ENCODE peak calls at places on chromosomes 5 and 9, in five cellular contexts. L is foreskin keratinocyte, G is neural progenitor cell, B is spleen, H is coronary artery. D is an unnamed sample.

GRCh38 chr5:142000709-142001484 is 11.9 kb downstream of the GNPDA1 start:
- DNase-seq in L (no peak), G (peak), B (no peak), H (no peak), D (no peak)

GRCh38 chr9:70352802-70353201 is 61.7 kb downstream of the KLF9 start:
- DNase-seq in L (no peak), G (no peak), B (no peak), H (no peak), D (no peak)

GRCh38 chr5:180866296-180866695 is 5.2 kb upstream of the ZFP62 start:
- DNase-seq in L (no peak), G (no peak), B (no peak), H (no peak), D (peak)

GRCh38 chr5:179762781-179763176 is 30.2 kb downstream of the MAML1 start:
- DNase-seq in L (peak), G (no peak), B (no peak), H (no peak), D (no peak)

GRCh38 chr9:68996457-68996856 is 17.5 kb downstream of the PRKACG start:
- DNase-seq in L (no peak), G (no peak), B (no peak), H (no peak), D (no peak)

GRCh38 chr9:136206602-136207333 is 1.8 kb upstream of the LHX3 start:
- DNase-seq in L (no peak), G (no peak), B (no peak), H (no peak), D (no peak)

GRCh38 chr5:132003170-132003744 is 8.2 kb downstream of the ACSL6 start:
- DNase-seq in L (no peak), G (peak), B (peak), H (no peak), D (no peak)

GRCh38 chr5:13987843-13988464 is 43.5 kb upstream of the DNAH5 start:
- DNase-seq in L (peak), G (peak), B (no peak), H (no peak), D (peak)

GRCh38 chr9:134066923-134067851 is 639 bp downstream of the BRD3 start:
- DNase-seq in L (no peak), G (peak), B (peak), H (peak), D (no peak)

GRCh38 chr9:115035872-115036612 is 81.9 kb downstream of the TNC start:
- DNase-seq in L (peak), G (no peak), B (no peak), H (no peak), D (no peak)

GRCh38 chr9:82332018-82332773 is 343.6 kb downstream of the SPATA31D1 start:
- DNase-seq in L (peak), G (no peak), B (no peak), H (no peak), D (no peak)

GRCh38 chr9:136020206-136020605 is 59.0 kb upstream of the UBAC1 start:
- DNase-seq in L (no peak), G (no peak), B (peak), H (no peak), D (no peak)

GRCh38 chr9:4933861-4934260 is 51.2 kb upstream of the JAK2 start:
- DNase-seq in L (no peak), G (no peak), B (no peak), H (no peak), D (no peak)

GRCh38 chr5:98309785-98310566 is 463.5 kb upstream of the RGMB start:
- DNase-seq in L (peak), G (peak), B (no peak), H (no peak), D (no peak)

GRCh38 chr9:133942206-133942975 is 49.7 kb downstream of the VAV2 start:
- DNase-seq in L (no peak), G (no peak), B (peak), H (no peak), D (no peak)

GRCh38 chr5:44388504-44389409 is 463 bp downstream of the FGF10 start:
- DNase-seq in L (no peak), G (peak), B (no peak), H (peak), D (no peak)

GRCh38 chr9:121780177-121780576 is 128.7 kb downstream of the DAB2IP start:
- DNase-seq in L (no peak), G (no peak), B (no peak), H (no peak), D (no peak)

GRCh38 chr9:137222190-137223077 is at the start of gene RNF208:
- DNase-seq in L (no peak), G (peak), B (peak), H (no peak), D (peak)

GRCh38 chr5:36596247-36596646 is 10.2 kb upstream of the SLC1A3 start:
- DNase-seq in L (no peak), G (no peak), B (no peak), H (no peak), D (no peak)

GRCh38 chr5:141149812-141150211 is at the start of gene PCDHB6:
- DNase-seq in L (no peak), G (peak), B (no peak), H (no peak), D (no peak)

GRCh38 chr9:18297532-18297872 is 176.5 kb upstream of the ADAMTSL1 start:
- DNase-seq in L (no peak), G (peak), B (no peak), H (no peak), D (no peak)

GRCh38 chr9:130698514-130698913 is 4.9 kb downstream of the EXOSC2 start:
- DNase-seq in L (no peak), G (no peak), B (no peak), H (no peak), D (no peak)

GRCh38 chr9:29778281-29778849 is 2205.1 kb upstream of the C9orf72 start:
- DNase-seq in L (no peak), G (no peak), B (no peak), H (no peak), D (no peak)

GRCh38 chr5:113364466-113364865 is 70.3 kb downstream of the TSSK1B start:
- DNase-seq in L (no peak), G (no peak), B (no peak), H (no peak), D (no peak)

GRCh38 chr5:133393776-133394476 is 218.4 kb downstream of the FSTL4 start:
- DNase-seq in L (no peak), G (no peak), B (no peak), H (peak), D (peak)

GRCh38 chr9:123149067-123149466 is 115.6 kb downstream of the GPR21 start:
- DNase-seq in L (no peak), G (no peak), B (no peak), H (no peak), D (no peak)

GRCh38 chr5:97547999-97548797 is 365.2 kb upstream of the RIOK2 start:
- DNase-seq in L (no peak), G (no peak), B (no peak), H (no peak), D (no peak)

GRCh38 chr5:643811-644271 is 31.7 kb downstream of the CEP72 start:
- DNase-seq in L (no peak), G (no peak), B (peak), H (no peak), D (no peak)

GRCh38 chr9:1303911-1304310 is 253.8 kb downstream of the DMRT2 start:
- DNase-seq in L (peak), G (no peak), B (no peak), H (no peak), D (no peak)

GRCh38 chr9:37529111-37529510 is 43.4 kb downstream of the POLR1E start:
- DNase-seq in L (no peak), G (no peak), B (peak), H (no peak), D (peak)

GRCh38 chr5:96236831-96237230 is 196.2 kb downstream of the PCSK1 start:
- DNase-seq in L (no peak), G (no peak), B (no peak), H (no peak), D (no peak)

GRCh38 chr5:68730220-68731010 is 363.4 kb upstream of the SLC30A5 start:
- DNase-seq in L (peak), G (no peak), B (no peak), H (no peak), D (no peak)

GRCh38 chr5:36079200-36079761 is 12.6 kb upstream of the UGT3A2 start:
- DNase-seq in L (peak), G (peak), B (no peak), H (no peak), D (peak)

GRCh38 chr5:149732500-149733128 is 2.5 kb downstream of the PPARGC1B start:
- DNase-seq in L (peak), G (peak), B (no peak), H (no peak), D (peak)

GRCh38 chr5:83837261-83837894 is 116.7 kb upstream of the HAPLN1 start:
- DNase-seq in L (no peak), G (no peak), B (no peak), H (no peak), D (no peak)

GRCh38 chr5:2135833-2136232 is 253.1 kb upstream of the IRX4 start:
- DNase-seq in L (no peak), G (no peak), B (peak), H (no peak), D (no peak)

GRCh38 chr9:122133263-122133983 is 26.2 kb downstream of the NDUFA8 start:
- DNase-seq in L (no peak), G (no peak), B (no peak), H (no peak), D (no peak)

GRCh38 chr5:171450423-171451246 is 31.2 kb downstream of the FGF18 start:
- DNase-seq in L (peak), G (peak), B (no peak), H (no peak), D (peak)

GRCh38 chr5:154465169-154465568 is 12.9 kb downstream of the HAND1 start:
- DNase-seq in L (peak), G (no peak), B (peak), H (no peak), D (no peak)

GRCh38 chr5:154460172-154460571 is 14.4 kb downstream of the SAP30L start:
- DNase-seq in L (no peak), G (no peak), B (no peak), H (no peak), D (no peak)

GRCh38 chr5:154459015-154459414 is 13.2 kb downstream of the SAP30L start:
- DNase-seq in L (no peak), G (no peak), B (no peak), H (no peak), D (no peak)

GRCh38 chr5:154464435-154464834 is 13.6 kb downstream of the HAND1 start:
- DNase-seq in L (no peak), G (no peak), B (no peak), H (no peak), D (no peak)

DNA sequence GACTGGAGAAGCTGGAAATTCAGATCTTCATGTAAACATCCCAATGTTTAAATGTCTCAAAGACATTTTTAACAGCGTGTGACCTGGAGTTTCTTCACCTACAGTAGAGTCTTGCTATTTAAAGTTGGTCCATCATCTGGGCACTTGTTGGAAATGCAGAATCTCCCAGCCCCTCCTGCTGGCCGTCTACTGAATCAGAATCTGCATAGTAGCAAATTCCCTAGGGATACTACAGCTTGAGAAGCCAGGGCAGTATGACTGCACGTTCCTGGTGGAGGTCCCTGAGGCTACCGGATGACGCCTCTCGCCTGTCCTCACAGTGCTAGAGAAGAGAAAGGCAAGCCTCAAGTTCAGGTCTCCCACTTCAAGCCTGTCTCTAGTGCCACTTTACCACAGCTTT is 15.7 kb downstream of the SAP30L start:
- DNase-seq in L (no peak), G (no peak), B (no peak), H (no peak), D (no peak)
- TF ChIP-seq CTCF in L (peak), G (peak), B (no peak), H (no peak), D (no peak)

DNA sequence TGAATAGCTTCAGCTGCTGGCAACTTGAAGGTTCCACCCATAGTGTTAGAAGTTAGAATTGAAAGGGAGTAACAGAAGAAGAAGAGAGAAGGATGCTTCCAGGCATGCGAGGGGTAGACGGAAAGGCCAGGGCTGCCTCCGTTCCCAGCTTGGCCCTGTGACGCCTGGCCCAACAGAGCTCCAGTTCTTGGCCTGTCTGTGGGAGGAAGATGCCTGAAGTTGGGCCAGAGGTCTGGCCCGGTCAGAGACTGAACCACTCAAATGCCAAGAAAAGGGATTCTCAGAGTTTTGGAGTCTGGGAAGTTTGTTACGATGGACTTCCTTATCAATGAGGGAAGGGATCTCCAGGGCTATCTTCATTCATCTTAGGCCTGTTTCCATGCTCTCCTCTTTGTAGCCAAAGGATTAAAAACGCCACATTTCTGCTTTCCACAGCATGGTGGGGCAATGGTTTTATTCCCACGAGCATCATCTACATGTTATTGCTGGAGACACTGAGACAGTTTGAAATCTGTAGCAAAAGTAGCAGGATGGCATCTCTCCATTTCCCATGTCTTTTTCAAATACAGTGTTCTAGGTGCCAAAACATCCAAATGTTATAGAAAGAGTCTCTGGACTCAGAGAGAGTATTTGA is 65.3 kb upstream of the ANKRD55 start:
- DNase-seq in L (no peak), G (no peak), B (no peak), H (no peak), D (no peak)
- H3K27ac ChIP-seq in L (no peak), G (no peak), B (no peak), H (peak), D (no peak)

GRCh38 chr9:14313951-14314423 is at the start of gene NFIB:
- DNase-seq in L (no peak), G (peak), B (peak), H (no peak), D (peak)

GRCh38 chr9:14315754-14316573 is 2.0 kb upstream of the NFIB start:
- DNase-seq in L (peak), G (peak), B (no peak), H (peak), D (peak)

GRCh38 chr9:14316574-14317304 is 2.8 kb upstream of the NFIB start:
- DNase-seq in L (no peak), G (peak), B (no peak), H (no peak), D (no peak)

GRCh38 chr9:14314424-14314928 is 535 bp upstream of the NFIB start:
- DNase-seq in L (peak), G (peak), B (no peak), H (peak), D (peak)

GRCh38 chr9:14314929-14315753 is 1.2 kb upstream of the NFIB start:
- DNase-seq in L (peak), G (peak), B (peak), H (peak), D (peak)
- TF ChIP-seq CTCF in L (no peak), G (no peak), B (no peak), H (no peak), D (no peak)

DNA sequence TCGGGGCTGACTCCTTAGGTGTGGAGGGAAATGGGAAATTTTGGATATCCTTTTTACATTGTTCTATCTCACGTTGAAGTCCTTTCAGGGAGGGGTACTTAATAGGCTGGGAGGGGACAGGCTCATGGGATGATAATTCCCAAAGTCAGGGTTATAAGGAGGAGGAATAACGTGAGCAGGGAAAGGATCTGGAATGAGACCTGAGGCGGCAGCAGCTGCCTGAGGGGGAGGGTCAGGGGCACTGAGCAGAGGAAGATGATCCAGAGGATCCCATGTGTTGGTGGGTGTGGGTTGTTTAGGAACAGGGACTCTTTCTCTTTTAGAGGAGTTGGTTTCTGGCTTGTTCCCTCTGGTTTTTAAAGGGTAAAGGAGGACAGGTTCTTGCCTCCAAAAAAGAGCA is 18.7 kb downstream of the IFT74 start:
- DNase-seq in L (no peak), G (peak), B (no peak), H (no peak), D (no peak)
- H3K27ac ChIP-seq in L (no peak), G (peak), B (no peak), H (no peak), D (no peak)

GRCh38 chr9:101705135-101705661 is 33.2 kb downstream of the GRIN3A start:
- DNase-seq in L (peak), G (peak), B (peak), H (no peak), D (peak)
- TF ChIP-seq CTCF in L (peak), G (peak), B (no peak), H (no peak), D (no peak)

GRCh38 chr5:15384581-15384980 is 115.4 kb upstream of the FBXL7 start:
- DNase-seq in L (no peak), G (no peak), B (no peak), H (no peak), D (no peak)
- H3K27ac ChIP-seq in L (no peak), G (no peak), B (no peak), H (no peak), D (no peak)

DNA sequence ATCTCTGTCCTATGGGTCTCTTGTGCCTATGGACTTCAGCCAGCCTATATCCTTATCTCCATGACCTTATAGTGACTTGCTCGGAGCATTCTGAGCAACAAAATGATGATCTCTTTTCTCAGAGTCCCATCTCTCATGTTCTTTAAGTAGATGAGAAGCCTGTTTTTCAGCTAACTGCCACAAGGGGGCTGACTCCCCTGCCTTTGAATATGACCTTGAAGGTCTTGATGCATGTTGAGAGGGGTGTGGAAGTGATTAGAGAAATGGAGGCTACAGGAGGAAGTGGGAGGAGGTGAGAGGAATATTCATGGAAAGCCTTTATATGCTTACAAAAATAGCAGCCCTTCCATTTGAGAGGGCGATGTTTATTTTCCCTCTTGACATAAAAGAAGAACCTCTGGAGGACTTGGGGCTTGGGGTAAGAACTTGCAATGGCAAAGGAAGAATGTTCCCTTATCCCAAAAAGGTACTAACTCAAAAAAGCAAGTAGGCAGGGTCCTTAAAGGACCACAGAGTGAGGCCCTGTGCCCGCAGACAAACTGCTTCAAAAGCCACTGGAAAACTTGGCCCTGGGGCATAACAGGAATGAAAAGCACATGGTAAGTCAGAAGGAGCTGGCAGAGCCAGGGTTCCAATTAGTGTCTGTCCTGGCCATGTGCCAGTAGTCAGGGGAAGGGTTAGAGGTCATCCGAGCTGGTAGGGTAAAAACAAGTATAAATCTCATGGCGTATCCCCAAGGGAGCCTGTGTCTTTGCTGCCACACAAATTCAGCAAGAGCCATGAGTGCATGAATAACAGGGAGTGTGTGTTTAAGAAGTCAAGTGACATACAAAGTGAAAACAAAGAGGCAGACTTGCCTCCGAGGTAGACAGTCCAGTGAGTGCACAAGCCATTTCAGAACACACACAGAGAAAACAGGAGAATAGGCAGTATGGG is 39.1 kb downstream of the FGD3 start:
- DNase-seq in L (no peak), G (no peak), B (no peak), H (no peak), D (no peak)
- TF ChIP-seq CTCF in L (peak), G (peak), B (peak), H (peak), D (peak)